ENCODE peak calls at places on chromosomes 7 and 10, in six cellular contexts. One of them, this sample, is unnamed.

GRCh38 chr7:31688347-31688746 is 1.3 kb downstream of the PPP1R17 start:
- DNase-seq in esophagus squamous epithelium: no peak
- DNase-seq in IMR-90: no peak
- DNase-seq in CD8-positive, alpha-beta T cell: no peak
- DNase-seq in Peyer's patch: no peak
- DNase-seq in fibroblast of mammary gland: no peak
- DNase-seq in this sample: no peak

GRCh38 chr7:133649593-133649992 is 396.7 kb downstream of the EXOC4 start:
- DNase-seq in esophagus squamous epithelium: no peak
- DNase-seq in IMR-90: peak
- DNase-seq in CD8-positive, alpha-beta T cell: no peak
- DNase-seq in Peyer's patch: no peak
- DNase-seq in fibroblast of mammary gland: no peak
- DNase-seq in this sample: peak

GRCh38 chr10:79944428-79945395 is 4.2 kb downstream of the SFTPD start:
- DNase-seq in esophagus squamous epithelium: no peak
- DNase-seq in IMR-90: no peak
- DNase-seq in CD8-positive, alpha-beta T cell: peak
- DNase-seq in Peyer's patch: no peak
- DNase-seq in fibroblast of mammary gland: no peak
- DNase-seq in this sample: no peak

GRCh38 chr10:43754569-43755260 is 106.0 kb upstream of the ZNF32 start:
- DNase-seq in esophagus squamous epithelium: no peak
- DNase-seq in IMR-90: no peak
- DNase-seq in CD8-positive, alpha-beta T cell: no peak
- DNase-seq in Peyer's patch: no peak
- DNase-seq in fibroblast of mammary gland: no peak
- DNase-seq in this sample: no peak

GRCh38 chr7:47518827-47519226 is 63.1 kb downstream of the TNS3 start:
- DNase-seq in esophagus squamous epithelium: no peak
- DNase-seq in IMR-90: peak
- DNase-seq in CD8-positive, alpha-beta T cell: no peak
- DNase-seq in Peyer's patch: peak
- DNase-seq in fibroblast of mammary gland: peak
- DNase-seq in this sample: no peak

GRCh38 chr10:49357895-49358294 is 38.0 kb downstream of the DRGX start:
- DNase-seq in esophagus squamous epithelium: no peak
- DNase-seq in IMR-90: no peak
- DNase-seq in CD8-positive, alpha-beta T cell: no peak
- DNase-seq in Peyer's patch: no peak
- DNase-seq in fibroblast of mammary gland: no peak
- DNase-seq in this sample: no peak

GRCh38 chr7:140610204-140611165 is 30.1 kb downstream of the DENND2A start:
- DNase-seq in esophagus squamous epithelium: no peak
- DNase-seq in IMR-90: peak
- DNase-seq in CD8-positive, alpha-beta T cell: no peak
- DNase-seq in Peyer's patch: no peak
- DNase-seq in fibroblast of mammary gland: no peak
- DNase-seq in this sample: peak

GRCh38 chr7:47047384-47047783 is 534.5 kb downstream of the TNS3 start:
- DNase-seq in esophagus squamous epithelium: no peak
- DNase-seq in IMR-90: no peak
- DNase-seq in CD8-positive, alpha-beta T cell: no peak
- DNase-seq in Peyer's patch: no peak
- DNase-seq in fibroblast of mammary gland: peak
- DNase-seq in this sample: peak

GRCh38 chr7:1314021-1314907 is 81.6 kb downstream of the UNCX start:
- DNase-seq in esophagus squamous epithelium: no peak
- DNase-seq in IMR-90: no peak
- DNase-seq in CD8-positive, alpha-beta T cell: no peak
- DNase-seq in Peyer's patch: no peak
- DNase-seq in fibroblast of mammary gland: no peak
- DNase-seq in this sample: no peak

GRCh38 chr7:36860679-36861078 is 136.4 kb upstream of the AOAH start:
- DNase-seq in esophagus squamous epithelium: no peak
- DNase-seq in IMR-90: no peak
- DNase-seq in CD8-positive, alpha-beta T cell: no peak
- DNase-seq in Peyer's patch: no peak
- DNase-seq in fibroblast of mammary gland: no peak
- DNase-seq in this sample: no peak

GRCh38 chr7:136142583-136142982 is 165.4 kb upstream of the MTPN start:
- DNase-seq in esophagus squamous epithelium: no peak
- DNase-seq in IMR-90: no peak
- DNase-seq in CD8-positive, alpha-beta T cell: no peak
- DNase-seq in Peyer's patch: no peak
- DNase-seq in fibroblast of mammary gland: no peak
- DNase-seq in this sample: no peak

GRCh38 chr10:57657164-57657765 is 610.4 kb downstream of the IPMK start:
- DNase-seq in esophagus squamous epithelium: no peak
- DNase-seq in IMR-90: peak
- DNase-seq in CD8-positive, alpha-beta T cell: no peak
- DNase-seq in Peyer's patch: peak
- DNase-seq in fibroblast of mammary gland: peak
- DNase-seq in this sample: peak

GRCh38 chr7:86968618-86969017 is 90.8 kb downstream of the ELAPOR2 start:
- DNase-seq in esophagus squamous epithelium: no peak
- DNase-seq in IMR-90: no peak
- DNase-seq in CD8-positive, alpha-beta T cell: no peak
- DNase-seq in Peyer's patch: no peak
- DNase-seq in fibroblast of mammary gland: peak
- DNase-seq in this sample: no peak

GRCh38 chr10:30324448-30325110 is 24.5 kb downstream of the MTPAP start:
- DNase-seq in esophagus squamous epithelium: no peak
- DNase-seq in IMR-90: no peak
- DNase-seq in CD8-positive, alpha-beta T cell: no peak
- DNase-seq in Peyer's patch: no peak
- DNase-seq in fibroblast of mammary gland: no peak
- DNase-seq in this sample: no peak

GRCh38 chr7:85075864-85076263 is 111.0 kb downstream of the SEMA3D start:
- DNase-seq in esophagus squamous epithelium: no peak
- DNase-seq in IMR-90: no peak
- DNase-seq in CD8-positive, alpha-beta T cell: no peak
- DNase-seq in Peyer's patch: no peak
- DNase-seq in fibroblast of mammary gland: no peak
- DNase-seq in this sample: no peak

GRCh38 chr10:118970770-118971169 is 58.7 kb upstream of the NANOS1 start:
- DNase-seq in esophagus squamous epithelium: no peak
- DNase-seq in IMR-90: no peak
- DNase-seq in CD8-positive, alpha-beta T cell: no peak
- DNase-seq in Peyer's patch: no peak
- DNase-seq in fibroblast of mammary gland: no peak
- DNase-seq in this sample: no peak

GRCh38 chr7:104111294-104111693 is 96.5 kb downstream of the ORC5 start:
- DNase-seq in esophagus squamous epithelium: no peak
- DNase-seq in IMR-90: no peak
- DNase-seq in CD8-positive, alpha-beta T cell: no peak
- DNase-seq in Peyer's patch: no peak
- DNase-seq in fibroblast of mammary gland: no peak
- DNase-seq in this sample: no peak

DNA sequence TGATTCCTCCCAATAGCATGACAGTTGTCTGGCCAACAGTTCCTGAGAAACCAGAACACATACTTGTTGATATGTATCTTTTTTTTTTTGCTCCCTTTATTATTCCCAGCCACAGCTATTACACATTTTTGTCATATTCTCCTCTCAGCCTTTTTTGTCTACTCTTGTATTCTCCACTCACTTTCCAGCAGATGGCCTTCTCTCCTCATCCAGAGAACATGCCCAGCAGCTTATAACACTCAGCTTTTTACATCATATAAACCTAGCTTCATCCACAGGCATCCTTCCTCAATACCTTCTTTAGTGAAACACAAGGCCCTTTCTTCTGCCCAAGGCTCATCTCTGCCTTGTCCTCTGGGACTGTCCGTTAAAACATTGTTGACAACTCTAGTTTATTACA is 101.7 kb downstream of the ORC5 start:
- DNase-seq in esophagus squamous epithelium: no peak
- DNase-seq in IMR-90: peak
- DNase-seq in CD8-positive, alpha-beta T cell: no peak
- DNase-seq in Peyer's patch: no peak
- DNase-seq in fibroblast of mammary gland: peak
- DNase-seq in this sample: peak
- TF ChIP-seq CTCF in esophagus squamous epithelium: no peak
- TF ChIP-seq CTCF in IMR-90: peak
- TF ChIP-seq CTCF in CD8-positive, alpha-beta T cell: no peak
- TF ChIP-seq CTCF in Peyer's patch: no peak
- TF ChIP-seq CTCF in fibroblast of mammary gland: peak
- TF ChIP-seq CTCF in this sample: peak

DNA sequence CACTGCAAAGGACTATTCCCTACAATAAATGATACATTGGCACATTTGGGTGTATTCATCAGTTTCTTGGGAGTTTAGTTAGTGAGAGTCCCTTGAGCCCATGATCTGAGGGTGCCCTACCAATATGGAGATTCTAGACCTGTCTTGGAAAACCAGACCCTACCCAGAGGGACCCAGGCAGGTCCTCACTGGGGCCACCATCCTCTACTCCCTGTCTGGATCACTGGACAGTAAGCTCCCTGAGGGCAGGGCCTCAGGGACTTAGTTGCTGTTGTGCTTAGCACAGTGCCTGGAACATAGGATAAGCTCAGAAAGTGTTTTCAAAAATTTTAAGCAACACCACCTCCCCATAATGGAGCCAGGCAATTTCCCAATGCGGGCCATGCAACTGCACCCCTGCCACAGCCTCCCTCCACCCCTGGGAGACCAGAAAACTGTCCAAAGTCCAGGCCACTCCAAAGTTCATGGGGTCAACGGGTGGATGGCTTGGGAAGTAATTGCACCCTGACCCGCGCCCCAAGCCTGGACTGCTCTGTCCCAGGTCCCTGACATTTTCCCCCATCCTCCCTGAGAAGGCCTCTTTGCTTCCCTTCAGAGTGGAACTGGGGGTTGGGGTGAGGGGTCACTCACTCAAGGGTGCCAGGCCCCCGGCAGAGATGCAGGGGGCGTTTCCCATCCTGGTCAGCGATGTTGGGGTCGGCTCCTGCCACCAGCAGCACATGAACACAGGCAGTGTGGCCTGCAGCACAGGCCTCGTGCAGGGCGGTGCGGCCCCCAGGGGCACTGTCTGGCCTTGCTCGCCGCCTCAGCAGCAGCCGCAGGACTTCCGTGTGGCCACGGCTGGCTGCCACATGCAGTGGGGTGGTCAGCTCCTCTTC is 1.0 kb downstream of the ASB10 start:
- DNase-seq in esophagus squamous epithelium: no peak
- DNase-seq in IMR-90: no peak
- DNase-seq in CD8-positive, alpha-beta T cell: no peak
- DNase-seq in Peyer's patch: no peak
- DNase-seq in fibroblast of mammary gland: no peak
- DNase-seq in this sample: no peak
- H3K4me3 ChIP-seq in esophagus squamous epithelium: no peak
- H3K4me3 ChIP-seq in IMR-90: no peak
- H3K4me3 ChIP-seq in CD8-positive, alpha-beta T cell: no peak
- H3K4me3 ChIP-seq in Peyer's patch: no peak
- H3K4me3 ChIP-seq in fibroblast of mammary gland: no peak
- H3K4me3 ChIP-seq in this sample: no peak

GRCh38 chr7:95012001-95012400 is 104.6 kb downstream of the PPP1R9A start:
- DNase-seq in esophagus squamous epithelium: no peak
- DNase-seq in IMR-90: no peak
- DNase-seq in CD8-positive, alpha-beta T cell: no peak
- DNase-seq in Peyer's patch: no peak
- DNase-seq in fibroblast of mammary gland: no peak
- DNase-seq in this sample: no peak
- TF ChIP-seq CTCF in esophagus squamous epithelium: no peak
- TF ChIP-seq CTCF in IMR-90: no peak
- TF ChIP-seq CTCF in CD8-positive, alpha-beta T cell: no peak
- TF ChIP-seq CTCF in Peyer's patch: no peak
- TF ChIP-seq CTCF in fibroblast of mammary gland: no peak
- TF ChIP-seq CTCF in this sample: no peak

GRCh38 chr7:156816943-156817572 is 75.9 kb downstream of the LMBR1 start:
- DNase-seq in esophagus squamous epithelium: no peak
- DNase-seq in IMR-90: peak
- DNase-seq in CD8-positive, alpha-beta T cell: no peak
- DNase-seq in Peyer's patch: no peak
- DNase-seq in fibroblast of mammary gland: peak
- DNase-seq in this sample: peak
- H3K4me3 ChIP-seq in esophagus squamous epithelium: no peak
- H3K4me3 ChIP-seq in IMR-90: no peak
- H3K4me3 ChIP-seq in CD8-positive, alpha-beta T cell: no peak
- H3K4me3 ChIP-seq in Peyer's patch: no peak
- H3K4me3 ChIP-seq in fibroblast of mammary gland: no peak
- H3K4me3 ChIP-seq in this sample: no peak

DNA sequence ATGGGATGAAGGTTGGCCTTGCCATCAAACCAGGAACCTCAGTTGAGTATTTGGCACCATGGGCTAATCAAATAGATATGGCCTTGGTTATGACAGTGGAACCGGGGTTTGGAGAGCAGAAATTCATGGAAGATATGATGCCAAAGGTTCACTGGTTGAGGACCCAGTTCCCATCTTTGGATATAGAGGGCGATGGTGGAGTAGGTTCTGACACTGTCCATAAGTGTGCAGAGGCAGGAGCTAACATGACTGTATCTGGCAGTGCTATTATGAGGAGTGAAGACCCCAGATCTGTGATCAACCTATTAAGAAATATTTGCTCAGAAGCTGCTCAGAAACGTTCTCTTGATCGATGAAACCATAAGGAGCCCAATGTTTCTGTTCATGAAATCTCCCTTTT is 641 bp downstream of the RPEL1 start:
- DNase-seq in esophagus squamous epithelium: no peak
- DNase-seq in IMR-90: no peak
- DNase-seq in CD8-positive, alpha-beta T cell: no peak
- DNase-seq in Peyer's patch: no peak
- DNase-seq in fibroblast of mammary gland: peak
- DNase-seq in this sample: no peak
- TF ChIP-seq CTCF in esophagus squamous epithelium: no peak
- TF ChIP-seq CTCF in IMR-90: no peak
- TF ChIP-seq CTCF in CD8-positive, alpha-beta T cell: no peak
- TF ChIP-seq CTCF in Peyer's patch: no peak
- TF ChIP-seq CTCF in fibroblast of mammary gland: peak
- TF ChIP-seq CTCF in this sample: peak

GRCh38 chr10:47050618-47051455 is 139.6 kb downstream of the PTPN20 start:
- DNase-seq in esophagus squamous epithelium: no peak
- DNase-seq in IMR-90: no peak
- DNase-seq in CD8-positive, alpha-beta T cell: no peak
- DNase-seq in Peyer's patch: no peak
- DNase-seq in fibroblast of mammary gland: no peak
- DNase-seq in this sample: no peak
- H3K4me3 ChIP-seq in esophagus squamous epithelium: no peak
- H3K4me3 ChIP-seq in IMR-90: no peak
- H3K4me3 ChIP-seq in CD8-positive, alpha-beta T cell: no peak
- H3K4me3 ChIP-seq in Peyer's patch: no peak
- H3K4me3 ChIP-seq in fibroblast of mammary gland: no peak
- H3K4me3 ChIP-seq in this sample: no peak

DNA sequence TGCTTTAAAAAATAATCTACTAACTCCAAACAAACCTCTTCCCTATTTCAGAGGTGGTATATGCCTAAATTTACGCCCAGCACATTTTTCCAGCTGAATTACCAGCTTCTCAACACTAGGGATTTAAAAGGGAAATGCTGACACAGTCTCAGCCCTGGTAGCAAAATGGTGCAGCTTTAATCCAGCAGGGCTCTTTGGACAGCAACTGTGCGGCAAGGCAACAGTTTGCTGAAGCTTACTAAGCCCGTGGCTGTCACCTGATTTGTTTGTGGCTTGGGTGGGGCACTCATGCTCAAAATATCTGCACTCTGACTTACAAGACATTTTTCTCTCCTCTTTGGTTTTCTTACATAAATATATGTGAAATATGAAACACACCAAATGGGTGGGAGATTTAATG is 206.7 kb downstream of the POU6F2 start:
- DNase-seq in esophagus squamous epithelium: no peak
- DNase-seq in IMR-90: no peak
- DNase-seq in CD8-positive, alpha-beta T cell: no peak
- DNase-seq in Peyer's patch: no peak
- DNase-seq in fibroblast of mammary gland: no peak
- DNase-seq in this sample: no peak
- TF ChIP-seq CTCF in esophagus squamous epithelium: no peak
- TF ChIP-seq CTCF in IMR-90: no peak
- TF ChIP-seq CTCF in CD8-positive, alpha-beta T cell: no peak
- TF ChIP-seq CTCF in Peyer's patch: no peak
- TF ChIP-seq CTCF in fibroblast of mammary gland: no peak
- TF ChIP-seq CTCF in this sample: no peak

This sample was measured in fibroblast of the aortic adventitia.